ENCODE peak calls at places on chromosome 20, in eight cellular contexts. Y is ureter; K is renal cortical epithelial cell; I is PC-3; D is mucosa of gallbladder; H is NCI-H1694 treated with DMSO at 0.1 percent for 48 hours; A is iris pigment epithelial cell; L is central memory CD4-positive, alpha-beta T cell. S is an unnamed sample.

GRCh38 chr20:4157516-4157915 is 142.2 kb upstream of the RNF24 start:
- DNase-seq in D (no peak), I (no peak), A (no peak), Y (no peak), K (no peak), H (no peak), L (no peak), S (no peak)

GRCh38 chr20:41704896-41705295 is 86.7 kb upstream of the CHD6 start:
- DNase-seq in A (no peak), H (no peak), I (no peak), K (no peak), L (no peak), Y (no peak), D (no peak), S (no peak)

GRCh38 chr20:23246682-23247664 is 103.6 kb upstream of the NXT1 start:
- DNase-seq in L (no peak), Y (peak), A (no peak), H (no peak), K (no peak), I (no peak), D (no peak), S (no peak)

GRCh38 chr20:57501461-57502330 is 23.2 kb downstream of the CTCFL start:
- DNase-seq in I (no peak), L (no peak), H (no peak), D (no peak), Y (no peak), A (peak), K (no peak), S (peak)

GRCh38 chr20:36744764-36745191 is 1.1 kb downstream of the NDRG3 start:
- DNase-seq in A (no peak), K (peak), I (peak), D (no peak), H (no peak), Y (no peak), L (no peak), S (peak)

GRCh38 chr20:10376271-10377075 is 57.5 kb downstream of the MKKS start:
- DNase-seq in H (no peak), I (peak), A (peak), K (peak), L (no peak), D (no peak), Y (no peak), S (peak)

GRCh38 chr20:23205656-23206055 is 119.5 kb upstream of the CD93 start:
- DNase-seq in D (peak), K (peak), Y (peak), A (peak), L (no peak), H (no peak), I (peak), S (peak)

GRCh38 chr20:10771435-10772140 is 97.8 kb upstream of the JAG1 start:
- DNase-seq in I (peak), L (no peak), H (no peak), A (no peak), Y (no peak), D (no peak), K (no peak), S (no peak)

GRCh38 chr20:53677447-53678314 is 84.0 kb upstream of the ZNF217 start:
- DNase-seq in H (no peak), Y (peak), D (peak), K (no peak), A (peak), L (no peak), I (no peak), S (peak)

GRCh38 chr20:13819885-13820645 is 35.2 kb downstream of the NDUFAF5 start:
- DNase-seq in A (peak), I (peak), H (peak), D (no peak), Y (no peak), L (peak), K (peak), S (peak)

GRCh38 chr20:37922016-37922415 is 19.1 kb downstream of the VSTM2L start:
- DNase-seq in Y (no peak), D (no peak), K (no peak), H (no peak), A (no peak), L (no peak), I (no peak), S (no peak)

GRCh38 chr20:45972500-45973183 is 639 bp upstream of the ZNF335 start:
- DNase-seq in A (peak), K (peak), D (no peak), H (no peak), Y (no peak), I (peak), L (no peak), S (peak)

GRCh38 chr20:23666189-23666588 is 22.6 kb downstream of the CST4 start:
- DNase-seq in L (no peak), D (no peak), H (peak), Y (no peak), I (peak), A (peak), K (no peak), S (peak)

GRCh38 chr20:37398750-37399621 is 53.0 kb downstream of the SRC start:
- DNase-seq in Y (no peak), K (no peak), A (no peak), L (no peak), D (no peak), I (no peak), H (no peak), S (no peak)

GRCh38 chr20:44910690-44911262 is 916 bp downstream of the PABPC1L start:
- DNase-seq in I (peak), H (no peak), L (no peak), Y (no peak), D (no peak), A (peak), K (no peak), S (peak)

GRCh38 chr20:58457083-58457680 is 58.0 kb downstream of the APCDD1L start:
- DNase-seq in D (no peak), Y (no peak), I (peak), L (no peak), H (no peak), K (no peak), A (peak), S (peak)

GRCh38 chr20:62242196-62242595 is 3.9 kb downstream of the OSBPL2 start:
- DNase-seq in D (no peak), I (no peak), K (no peak), L (no peak), Y (no peak), H (no peak), A (no peak), S (no peak)

GRCh38 chr20:45867129-45867810 is 9.9 kb downstream of the ZSWIM3 start:
- DNase-seq in I (no peak), Y (no peak), K (no peak), A (no peak), D (no peak), L (no peak), H (no peak), S (no peak)

GRCh38 chr20:32285621-32286334 is 8.3 kb downstream of the KIF3B start:
- DNase-seq in A (peak), Y (no peak), L (peak), D (peak), K (no peak), H (no peak), I (peak), S (peak)

GRCh38 chr20:25303292-25304024 is 55.6 kb downstream of the PYGB start:
- DNase-seq in H (no peak), Y (no peak), A (no peak), D (no peak), I (no peak), K (no peak), L (no peak), S (no peak)

GRCh38 chr20:40390654-40391053 is 298.4 kb downstream of the MAFB start:
- DNase-seq in K (peak), I (no peak), A (peak), D (no peak), L (no peak), H (no peak), Y (no peak), S (peak)

GRCh38 chr20:14688045-14688444 is 350.6 kb upstream of the FLRT3 start:
- DNase-seq in L (no peak), A (no peak), H (no peak), Y (no peak), I (no peak), D (no peak), K (no peak), S (no peak)

GRCh38 chr20:51067792-51068191 is 44.9 kb upstream of the KCNG1 start:
- DNase-seq in Y (no peak), K (peak), H (no peak), L (no peak), A (no peak), D (peak), I (no peak), S (peak)

GRCh38 chr20:22984611-22985010 is 50.5 kb upstream of the SSTR4 start:
- DNase-seq in D (no peak), Y (no peak), K (peak), I (peak), L (no peak), H (no peak), A (no peak), S (peak)

GRCh38 chr20:31496761-31497295 is 17.4 kb upstream of the HM13 start:
- DNase-seq in A (no peak), Y (peak), I (no peak), K (no peak), L (no peak), D (peak), H (no peak), S (peak)

GRCh38 chr20:38139156-38139912 is 25.7 kb downstream of the TGM2 start:
- DNase-seq in A (no peak), H (no peak), I (no peak), K (no peak), Y (no peak), D (no peak), L (no peak), S (no peak)

GRCh38 chr20:64104667-64105451 is 2.5 kb downstream of the NPBWR2 start:
- DNase-seq in A (no peak), L (no peak), H (no peak), I (no peak), K (no peak), Y (peak), D (no peak), S (no peak)

S was measured in M059J.